ENCODE peak calls at places on chromosomes 1 and 21, in seven cellular contexts. R is HCT116, F is K562, B is HepG2, U is SK-N-SH, T is H1, W is GM12878. X is an unnamed sample.

GRCh38 chr1:93738075-93738622 is 56.5 kb upstream of the BCAR3 start:
- DNase-seq in R (peak; percentile 77), U (no peak), T (no peak), B (no peak), F (no peak), W (no peak), X (no peak)

GRCh38 chr1:14850563-14850962 is 252.1 kb downstream of the KAZN start:
- DNase-seq in B (no peak), U (no peak), F (peak; percentile 36), W (no peak), T (no peak), R (peak; percentile 6), X (no peak)

GRCh38 chr1:18795002-18795689 is 64.3 kb downstream of the TAS1R2 start:
- DNase-seq in T (no peak), B (no peak), R (no peak), F (no peak), U (no peak), W (no peak), X (no peak)

GRCh38 chr1:39086386-39087108 is 60.4 kb downstream of the NDUFS5 start:
- DNase-seq in U (no peak), B (no peak), R (no peak), T (no peak), W (no peak), F (no peak), X (no peak)

GRCh38 chr1:97340951-97341350 is 579.9 kb downstream of the DPYD start:
- DNase-seq in T (no peak), U (no peak), W (no peak), R (no peak), B (no peak), F (no peak), X (no peak)

GRCh38 chr1:75341537-75341936 is 207.3 kb downstream of the LHX8 start:
- DNase-seq in R (no peak), U (no peak), W (peak; percentile 13), B (no peak), T (no peak), F (no peak), X (no peak)

GRCh38 chr1:7230896-7231210 is 445.6 kb downstream of the CAMTA1 start:
- DNase-seq in T (no peak), F (no peak), B (no peak), U (no peak), W (no peak), R (no peak), X (no peak)

GRCh38 chr21:37346841-37347430 is 19.6 kb upstream of the DYRK1A start:
- DNase-seq in R (no peak), B (no peak), W (no peak), T (no peak), F (no peak), U (no peak), X (no peak)

GRCh38 chr1:179867493-179868330 is 9.9 kb downstream of the TOR1AIP2 start:
- DNase-seq in W (no peak), R (no peak), U (peak; percentile 63), B (peak; percentile 58), T (peak; percentile 68), F (peak; percentile 56), X (no peak)
- TF ChIP-seq SIN3A in W (no peak), R (no peak), U (no peak), B (no peak), T (no peak), F (no peak), X (no peak)

DNA sequence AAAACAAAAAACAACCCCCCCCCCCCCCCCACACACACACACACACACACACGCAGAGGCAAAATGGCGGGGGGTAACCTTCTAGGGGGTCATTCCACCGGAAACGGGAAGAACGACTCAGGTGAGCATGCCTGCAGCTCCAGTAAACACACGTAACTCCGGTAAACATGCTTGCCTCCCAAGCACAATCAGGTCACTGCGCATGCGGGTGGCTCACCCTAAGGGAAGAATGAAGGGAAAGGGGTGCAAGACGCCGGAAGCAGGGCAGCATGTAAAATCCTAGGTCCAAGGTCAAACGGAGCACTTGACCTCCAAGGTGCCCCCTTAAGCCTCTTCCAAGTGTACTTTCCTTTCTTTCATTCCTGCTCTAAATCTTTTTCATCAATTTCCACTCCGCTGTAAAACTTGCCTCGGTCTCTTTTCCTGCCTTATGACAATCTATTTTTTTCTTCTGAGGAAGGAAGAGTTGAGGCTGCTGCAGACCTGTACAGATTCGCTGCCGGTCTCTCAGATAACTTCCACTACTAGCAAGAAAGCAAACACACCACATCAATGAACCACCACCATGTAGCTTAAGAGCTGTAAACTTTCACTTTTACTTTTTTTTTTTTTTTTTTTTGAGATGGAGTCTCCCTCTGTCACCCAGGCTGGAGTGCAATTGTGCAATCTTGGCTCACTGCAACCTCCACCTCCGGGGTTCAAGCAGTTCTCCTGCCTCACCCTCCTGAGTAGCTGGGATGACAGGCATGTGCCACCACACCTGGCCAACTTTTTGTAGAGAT is 21.0 kb upstream of the CBR3 start:
- DNase-seq in U (no peak), W (no peak), R (no peak), B (peak; percentile 70), T (no peak), F (no peak), X (no peak)
- H3K4me3 ChIP-seq in U (no peak overlapping the region), W (peak overlapping the region; percentile 30), R (no peak overlapping the region), B (peak overlapping the region; percentile 66), T (no peak overlapping the region), F (no peak overlapping the region), X (peak overlapping the region; percentile 49)

GRCh38 chr1:151689494-151689893 is 27.1 kb downstream of the CELF3 start:
- DNase-seq in U (no peak), B (no peak), W (no peak), T (no peak), R (no peak), F (no peak), X (no peak)

GRCh38 chr1:151693057-151693651 is 23.4 kb downstream of the CELF3 start:
- DNase-seq in F (no peak), U (peak; percentile 72), B (peak; percentile 36), R (peak; percentile 23), T (no peak), W (no peak), X (peak; percentile 18)
- TF ChIP-seq CTCF in F (peak; percentile 74), U (peak; percentile 73), B (peak; percentile 77), R (peak; percentile 64), T (no peak), W (peak; percentile 66), X (peak; percentile 84)

DNA sequence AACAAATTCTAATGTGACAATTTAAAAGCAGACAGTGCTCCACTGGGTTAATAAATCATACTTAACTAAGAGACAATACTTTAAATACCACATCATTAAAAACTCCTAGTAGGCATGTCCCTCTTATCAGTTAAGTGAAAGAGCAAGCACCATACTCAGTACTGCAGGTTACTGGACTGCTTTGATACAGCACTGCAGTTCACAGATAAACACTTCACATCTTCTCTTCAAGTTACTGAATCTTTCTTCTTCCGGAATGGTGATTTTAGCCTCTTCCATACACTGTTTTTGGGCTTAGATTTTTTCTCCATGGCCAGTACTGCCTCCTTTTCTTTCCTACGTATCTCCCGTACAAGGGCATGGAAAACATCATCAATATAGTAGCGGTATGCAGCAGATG is 11.0 kb downstream of the RIT1 start:
- DNase-seq in B (no peak), T (no peak), F (no peak), U (no peak), R (no peak), W (no peak), X (no peak)
- TF ChIP-seq SIN3A in B (no peak), T (no peak), F (no peak), U (no peak), R (no peak), W (no peak), X (no peak)

GRCh38 chr1:243728192-243728570 is 121.9 kb downstream of the AKT3 start:
- DNase-seq in W (no peak), T (no peak), F (no peak), B (no peak), U (no peak), R (no peak), X (no peak)
- H3K4me3 ChIP-seq in W (peak overlapping the region; percentile 29), T (no peak overlapping the region), F (no peak overlapping the region), B (no peak overlapping the region), U (no peak overlapping the region), R (no peak overlapping the region), X (no peak overlapping the region)

GRCh38 chr1:33378976-33379375 is 51.9 kb downstream of the PHC2 start:
- DNase-seq in R (no peak), W (peak; percentile 25), F (no peak), T (no peak), U (no peak), B (no peak), X (no peak)
- TF ChIP-seq CTCF in R (no peak), W (no peak), F (no peak), T (peak; percentile 11), U (no peak), B (no peak), X (no peak)